ENCODE peak calls at places on chromosomes 16 and 17, in seven cellular contexts. A is IMR-90, C is endothelial cell of umbilical vein, X is HCT116, Y is astrocyte, D is MM.1S, Z is endodermal cell. H is an unnamed sample.

GRCh38 chr16:1678500-1679098 is 520 bp downstream of the JPT2 start:
- DNase-seq in X (no peak), C (peak; percentile 36), Y (peak; percentile 27), A (peak; percentile 24), D (no peak), Z (peak; percentile 60), H (peak; percentile 64)

GRCh38 chr17:43813386-43813785 is 19.6 kb downstream of the MPP3 start:
- DNase-seq in X (no peak), Y (no peak), Z (no peak), C (no peak), D (no peak), A (no peak), H (no peak)

GRCh38 chr16:47392114-47392513 is 68.7 kb downstream of the ITFG1 start:
- DNase-seq in A (no peak), D (peak; percentile 45), Y (peak; percentile 60), Z (no peak), C (no peak), X (peak; percentile 31), H (no peak)

GRCh38 chr16:84829168-84829965 is 9.6 kb downstream of the CRISPLD2 start:
- DNase-seq in D (no peak), Z (no peak), C (no peak), Y (peak; percentile 93), X (no peak), A (peak; percentile 93), H (peak; percentile 90)

GRCh38 chr17:77373298-77374169 is 232.8 kb downstream of the SEC14L1 start:
- DNase-seq in Z (peak; percentile 90), C (no peak), X (no peak), A (no peak), Y (no peak), D (no peak), H (peak; percentile 59)

GRCh38 chr16:48126801-48127644 is 28.8 kb downstream of the ABCC12 start:
- DNase-seq in Y (peak; percentile 99), C (peak; percentile 57), Z (peak; percentile 58), D (no peak), X (no peak), A (peak; percentile 98), H (peak; percentile 90)

GRCh38 chr17:73522696-73523095 is 121.5 kb downstream of the SDK2 start:
- DNase-seq in Z (no peak), D (no peak), C (no peak), Y (no peak), X (no peak), A (no peak), H (no peak)

GRCh38 chr17:19762515-19762961 is 14.4 kb upstream of the ALDH3A1 start:
- DNase-seq in C (peak; percentile 71), D (peak; percentile 51), X (no peak), A (peak; percentile 59), Y (peak; percentile 32), Z (peak; percentile 99), H (peak; percentile 88)

GRCh38 chr17:48373882-48374281 is 56.1 kb downstream of the SKAP1 start:
- DNase-seq in X (no peak), Y (no peak), D (no peak), A (no peak), Z (no peak), C (no peak), H (no peak)

GRCh38 chr17:17108681-17109049 is 66.4 kb downstream of the MPRIP start:
- DNase-seq in Y (no peak), D (no peak), Z (peak; percentile 73), C (no peak), A (no peak), X (no peak), H (peak; percentile 37)

GRCh38 chr17:79458356-79458755 is 152.5 kb downstream of the RBFOX3 start:
- DNase-seq in D (no peak), Y (no peak), Z (no peak), A (no peak), C (no peak), X (no peak), H (no peak)

GRCh38 chr16:4306439-4307214 is 9.2 kb upstream of the GLIS2 start:
- DNase-seq in C (no peak), A (no peak), Y (no peak), Z (peak; percentile 78), D (peak; percentile 76), X (no peak), H (no peak)

GRCh38 chr17:48335858-48336500 is 94.0 kb downstream of the SKAP1 start:
- DNase-seq in C (peak; percentile 87), X (peak; percentile 78), Y (peak; percentile 26), D (peak; percentile 69), A (peak; percentile 71), Z (no peak), H (peak; percentile 80)

GRCh38 chr17:47704116-47704515 is 10.2 kb downstream of the TBKBP1 start:
- DNase-seq in Y (no peak), Z (no peak), X (no peak), A (no peak), C (no peak), D (no peak), H (no peak)

GRCh38 chr17:34235389-34236028 is 19.6 kb upstream of the CCL2 start:
- DNase-seq in A (peak; percentile 65), X (no peak), Y (peak; percentile 63), Z (peak; percentile 82), C (peak; percentile 97), D (no peak), H (no peak)

GRCh38 chr17:57215317-57215716 is 41.0 kb upstream of the MSI2 start:
- DNase-seq in D (no peak), Y (no peak), Z (no peak), A (no peak), X (no peak), C (peak; percentile 54), H (peak; percentile 3)

GRCh38 chr16:80433617-80434016 is 107.2 kb upstream of the DYNLRB2 start:
- DNase-seq in C (no peak), X (no peak), Z (no peak), D (no peak), A (no peak), Y (peak; percentile 2), H (no peak)

GRCh38 chr17:7982666-7983065 is 19.7 kb upstream of the GUCY2D start:
- DNase-seq in Z (peak; percentile 60), A (peak; percentile 14), Y (peak; percentile 22), X (no peak), D (no peak), C (peak; percentile 33), H (peak; percentile 38)

GRCh38 chr17:28682655-28683054 is 20.6 kb downstream of the SUPT6H start:
- DNase-seq in Y (no peak), A (no peak), Z (no peak), C (no peak), X (no peak), D (no peak), H (no peak)

GRCh38 chr16:56401482-56401881 is 23.9 kb downstream of the AMFR start:
- DNase-seq in Y (no peak), C (no peak), A (no peak), X (peak; percentile 12), Z (peak; percentile 75), D (no peak), H (no peak)

DNA sequence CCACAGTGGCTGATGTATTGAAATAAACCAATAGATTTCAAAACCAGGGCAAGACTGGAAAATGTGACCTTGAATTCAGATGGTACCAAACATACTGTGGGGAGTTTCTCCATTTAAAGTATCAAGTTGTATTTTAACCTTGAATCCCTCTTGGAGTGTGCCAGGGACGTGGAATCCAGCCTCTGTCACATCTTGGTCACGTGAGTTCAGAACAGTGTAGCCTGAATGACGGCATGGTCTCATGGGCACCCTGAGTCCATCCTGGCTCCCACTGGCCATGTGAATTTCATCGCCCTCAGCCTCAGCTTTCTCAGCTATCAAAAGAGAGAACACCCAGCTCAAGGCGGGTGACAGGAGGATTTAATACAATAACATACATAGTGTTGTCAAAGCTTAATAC is 6.8 kb downstream of the ZNF771 start:
- DNase-seq in A (no peak), Z (no peak), X (no peak), D (no peak), C (no peak), Y (no peak), H (no peak)
- H3K9ac ChIP-seq in A (no peak overlapping the region), Z (no peak overlapping the region), X (no peak overlapping the region), D (no peak overlapping the region), C (no peak overlapping the region), Y (no peak overlapping the region), H (no peak overlapping the region)

DNA sequence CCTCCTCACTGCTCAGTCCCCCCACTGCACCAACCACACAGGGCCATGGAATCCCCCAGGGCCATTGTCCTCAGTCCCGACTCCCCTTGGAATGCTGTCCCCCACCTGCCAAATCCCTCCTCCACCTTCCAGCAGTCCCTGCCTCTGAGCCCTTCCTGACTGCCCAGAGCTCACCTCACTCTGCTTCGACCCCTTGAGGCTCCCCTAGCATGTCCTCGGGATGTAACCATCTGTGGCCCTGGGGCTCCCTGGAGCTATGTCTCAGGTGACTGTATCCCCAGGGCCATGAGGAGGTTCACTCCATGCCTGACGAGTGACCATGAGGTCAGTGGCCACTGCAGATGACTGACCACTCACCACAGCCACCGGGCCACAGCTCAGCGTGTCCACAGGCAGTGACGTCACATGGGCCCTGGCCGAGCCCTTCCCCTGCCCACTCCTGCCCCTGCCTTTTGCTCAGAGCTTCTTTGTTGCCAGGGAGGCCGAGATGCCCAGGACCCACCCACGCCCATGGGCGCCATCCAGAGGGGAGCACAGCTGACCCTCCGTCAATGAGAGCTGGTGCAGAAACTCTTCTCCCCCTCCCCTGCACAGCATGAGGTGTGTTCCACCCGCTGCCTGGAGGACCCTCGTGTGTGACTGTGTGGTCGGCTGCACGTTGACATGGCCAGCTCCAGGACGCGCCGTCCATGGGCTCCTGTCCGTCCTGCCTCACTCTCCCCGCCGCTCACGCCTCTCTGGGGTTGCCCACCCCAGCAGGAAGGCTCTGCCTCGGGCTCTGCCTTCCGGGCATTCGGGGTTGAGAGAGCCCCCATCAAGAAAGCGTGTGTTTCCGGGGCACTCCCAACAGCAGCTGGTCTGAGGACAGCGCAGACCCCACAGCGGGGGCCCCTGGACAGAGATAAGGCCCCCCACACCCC is 7.9 kb upstream of the PIEZO1 start:
- DNase-seq in Z (no peak), D (no peak), X (no peak), A (no peak), Y (no peak), C (no peak), H (no peak)
- H3K9ac ChIP-seq in Z (no peak overlapping the region), D (no peak overlapping the region), X (no peak overlapping the region), A (no peak overlapping the region), Y (no peak overlapping the region), C (no peak overlapping the region), H (no peak overlapping the region)

GRCh38 chr16:66277311-66278070 is 89.0 kb upstream of the CDH5 start:
- DNase-seq in C (no peak), Y (no peak), Z (peak; percentile 27), X (no peak), D (no peak), A (no peak), H (no peak)

GRCh38 chr16:66275795-66276428 is 90.6 kb upstream of the CDH5 start:
- DNase-seq in Y (peak; percentile 53), C (peak; percentile 73), Z (peak; percentile 90), A (peak; percentile 76), D (peak; percentile 48), X (peak; percentile 67), H (peak; percentile 56)

GRCh38 chr16:66278111-66278531 is 88.4 kb upstream of the CDH5 start:
- DNase-seq in Y (no peak), A (no peak), C (no peak), Z (peak; percentile 26), D (no peak), X (no peak), H (no peak)

GRCh38 chr16:66274335-66275110 is 92.0 kb upstream of the CDH5 start:
- DNase-seq in Y (no peak), D (peak; percentile 50), X (peak; percentile 32), A (peak; percentile 44), Z (peak; percentile 46), C (peak; percentile 43), H (peak; percentile 77)

GRCh38 chr16:66278604-66279262 is 87.8 kb upstream of the CDH5 start:
- DNase-seq in Y (no peak), A (no peak), Z (peak; percentile 52), C (no peak), D (peak; percentile 41), X (no peak), H (no peak)
- H3K9ac ChIP-seq in Y (no peak overlapping the region), A (no peak overlapping the region), Z (no peak overlapping the region), C (no peak overlapping the region), D (no peak overlapping the region), X (no peak overlapping the region), H (no peak overlapping the region)

GRCh38 chr17:32828822-32829221 is 48.1 kb downstream of the MYO1D start:
- DNase-seq in A (no peak), D (peak; percentile 19), C (no peak), Y (no peak), X (no peak), Z (no peak), H (peak; percentile 12)
- H3K9ac ChIP-seq in A (no peak overlapping the region), D (peak overlapping the region; percentile 48), C (no peak overlapping the region), Y (no peak overlapping the region), X (no peak overlapping the region), Z (no peak overlapping the region), H (peak overlapping the region; percentile 70)